ENCODE peak calls at places on chromosomes 3 and 15, in five cellular contexts. One of them, this sample, is unnamed.

GRCh38 chr15:81814882-81815455 is 230.8 kb downstream of the MEX3B start:
- DNase-seq in GM04504: no peak
- DNase-seq in CD8-positive, alpha-beta memory T cell: no peak
- DNase-seq in left ventricle myocardium inferior: no peak
- DNase-seq in AG20443: no peak
- DNase-seq in this sample: no peak

GRCh38 chr3:162938073-162938472 is 1441.5 kb downstream of the OTOL1 start:
- DNase-seq in left ventricle myocardium inferior: no peak
- DNase-seq in GM04504: no peak
- DNase-seq in AG20443: no peak
- DNase-seq in CD8-positive, alpha-beta memory T cell: no peak
- DNase-seq in this sample: no peak

GRCh38 chr15:37880009-37880834 is 54.2 kb upstream of the TMCO5A start:
- DNase-seq in left ventricle myocardium inferior: no peak
- DNase-seq in AG20443: peak; percentile 62
- DNase-seq in GM04504: peak; percentile 24
- DNase-seq in CD8-positive, alpha-beta memory T cell: no peak
- DNase-seq in this sample: peak; percentile 81

GRCh38 chr3:98039322-98040024 is 4.4 kb upstream of the GABRR3 start:
- DNase-seq in CD8-positive, alpha-beta memory T cell: peak; percentile 54
- DNase-seq in left ventricle myocardium inferior: peak; percentile 14
- DNase-seq in AG20443: peak; percentile 70
- DNase-seq in GM04504: peak; percentile 67
- DNase-seq in this sample: peak; percentile 82

GRCh38 chr3:170075425-170076091 is 37.8 kb downstream of the GPR160 start:
- DNase-seq in CD8-positive, alpha-beta memory T cell: no peak
- DNase-seq in AG20443: no peak
- DNase-seq in GM04504: no peak
- DNase-seq in left ventricle myocardium inferior: no peak
- DNase-seq in this sample: no peak

GRCh38 chr3:42659451-42660130 is 6.1 kb downstream of the ZBTB47 start:
- DNase-seq in GM04504: no peak
- DNase-seq in left ventricle myocardium inferior: no peak
- DNase-seq in AG20443: no peak
- DNase-seq in CD8-positive, alpha-beta memory T cell: no peak
- DNase-seq in this sample: no peak

GRCh38 chr15:98705070-98705469 is 56.7 kb downstream of the IGF1R start:
- DNase-seq in left ventricle myocardium inferior: no peak
- DNase-seq in CD8-positive, alpha-beta memory T cell: no peak
- DNase-seq in GM04504: no peak
- DNase-seq in AG20443: no peak
- DNase-seq in this sample: no peak

GRCh38 chr3:87696276-87697013 is 362.4 kb downstream of the CGGBP1 start:
- DNase-seq in CD8-positive, alpha-beta memory T cell: no peak
- DNase-seq in AG20443: no peak
- DNase-seq in GM04504: no peak
- DNase-seq in left ventricle myocardium inferior: no peak
- DNase-seq in this sample: no peak

GRCh38 chr3:45409369-45409768 is 21.0 kb downstream of the LARS2 start:
- DNase-seq in AG20443: no peak
- DNase-seq in GM04504: no peak
- DNase-seq in left ventricle myocardium inferior: no peak
- DNase-seq in CD8-positive, alpha-beta memory T cell: no peak
- DNase-seq in this sample: no peak

GRCh38 chr3:156317457-156317856 is 197.1 kb downstream of the KCNAB1 start:
- DNase-seq in CD8-positive, alpha-beta memory T cell: no peak
- DNase-seq in AG20443: no peak
- DNase-seq in left ventricle myocardium inferior: no peak
- DNase-seq in GM04504: peak; percentile 33
- DNase-seq in this sample: peak; percentile 64

GRCh38 chr3:47009225-47010049 is 30.0 kb downstream of the NBEAL2 start:
- DNase-seq in CD8-positive, alpha-beta memory T cell: peak; percentile 85
- DNase-seq in left ventricle myocardium inferior: peak; percentile 90
- DNase-seq in GM04504: peak; percentile 82
- DNase-seq in AG20443: peak; percentile 100
- DNase-seq in this sample: peak; percentile 94

GRCh38 chr15:70504305-70504951 is 258.9 kb downstream of the UACA start:
- DNase-seq in CD8-positive, alpha-beta memory T cell: no peak
- DNase-seq in GM04504: no peak
- DNase-seq in AG20443: peak; percentile 68
- DNase-seq in left ventricle myocardium inferior: peak; percentile 62
- DNase-seq in this sample: peak; percentile 66

GRCh38 chr3:173395412-173396181 is 1.9 kb upstream of the NLGN1 start:
- DNase-seq in AG20443: peak; percentile 93
- DNase-seq in CD8-positive, alpha-beta memory T cell: no peak
- DNase-seq in GM04504: peak; percentile 62
- DNase-seq in left ventricle myocardium inferior: peak; percentile 87
- DNase-seq in this sample: peak; percentile 95

GRCh38 chr3:156865732-156866131 is 39.6 kb downstream of the LEKR1 start:
- DNase-seq in CD8-positive, alpha-beta memory T cell: no peak
- DNase-seq in left ventricle myocardium inferior: no peak
- DNase-seq in AG20443: peak; percentile 12
- DNase-seq in GM04504: no peak
- DNase-seq in this sample: peak; percentile 57

GRCh38 chr3:71680588-71680987 is 44.6 kb downstream of the EIF4E3 start:
- DNase-seq in AG20443: peak; percentile 74
- DNase-seq in CD8-positive, alpha-beta memory T cell: no peak
- DNase-seq in left ventricle myocardium inferior: no peak
- DNase-seq in GM04504: peak; percentile 44
- DNase-seq in this sample: peak; percentile 73

GRCh38 chr3:171028779-171029232 is 2.3 kb upstream of the SLC2A2 start:
- DNase-seq in AG20443: peak; percentile 84
- DNase-seq in left ventricle myocardium inferior: no peak
- DNase-seq in CD8-positive, alpha-beta memory T cell: no peak
- DNase-seq in GM04504: peak; percentile 84
- DNase-seq in this sample: peak; percentile 97

GRCh38 chr3:100578646-100579045 is 30.8 kb upstream of the ADGRG7 start:
- DNase-seq in GM04504: no peak
- DNase-seq in left ventricle myocardium inferior: no peak
- DNase-seq in CD8-positive, alpha-beta memory T cell: no peak
- DNase-seq in AG20443: no peak
- DNase-seq in this sample: no peak

GRCh38 chr3:156131241-156131640 is 10.9 kb downstream of the KCNAB1 start:
- DNase-seq in CD8-positive, alpha-beta memory T cell: no peak
- DNase-seq in AG20443: no peak
- DNase-seq in GM04504: no peak
- DNase-seq in left ventricle myocardium inferior: no peak
- DNase-seq in this sample: no peak

GRCh38 chr3:120839120-120839519 is 68.9 kb upstream of the STXBP5L start:
- DNase-seq in AG20443: no peak
- DNase-seq in left ventricle myocardium inferior: no peak
- DNase-seq in CD8-positive, alpha-beta memory T cell: no peak
- DNase-seq in GM04504: no peak
- DNase-seq in this sample: no peak

GRCh38 chr3:167109746-167110145 is 270.4 kb downstream of the ZBBX start:
- DNase-seq in AG20443: no peak
- DNase-seq in GM04504: no peak
- DNase-seq in CD8-positive, alpha-beta memory T cell: no peak
- DNase-seq in left ventricle myocardium inferior: no peak
- DNase-seq in this sample: no peak

GRCh38 chr3:16369247-16369646 is 104.2 kb downstream of the OXNAD1 start:
- DNase-seq in left ventricle myocardium inferior: no peak
- DNase-seq in CD8-positive, alpha-beta memory T cell: no peak
- DNase-seq in GM04504: no peak
- DNase-seq in AG20443: peak; percentile 45
- DNase-seq in this sample: no peak

GRCh38 chr3:120119846-120120510 is 25.7 kb upstream of the GSK3B start:
- DNase-seq in GM04504: no peak
- DNase-seq in CD8-positive, alpha-beta memory T cell: no peak
- DNase-seq in AG20443: peak; percentile 20
- DNase-seq in left ventricle myocardium inferior: no peak
- DNase-seq in this sample: peak; percentile 61

This sample was measured in EH.